ENCODE peak calls at places on chromosomes 13 and 19, in ten cellular contexts. J, V, X, L, G, W, A, R, D and K are unnamed samples.
A peak's percentile ranks its signal among the peaks of the same experiment; 100 is the strongest.

GRCh38 chr19:11138659-11139526 is 16.7 kb downstream of the SPC24 start:
- DNase-seq in X (peak; percentile 54), J (peak; percentile 88), D (peak; percentile 84), L (no peak), R (peak; percentile 57), A (peak; percentile 93), V (no peak), W (peak; percentile 83), G (peak; percentile 45), K (no peak)

GRCh38 chr19:42199440-42200115 is 17.9 kb downstream of the DEDD2 start:
- DNase-seq in L (no peak), A (no peak), V (peak; percentile 50), G (peak; percentile 44), J (peak; percentile 93), W (peak; percentile 26), D (peak; percentile 55), R (peak; percentile 80), X (no peak), K (no peak)

GRCh38 chr19:13913352-13913751 is 7.4 kb downstream of the CC2D1A start:
- DNase-seq in G (no peak), A (no peak), X (no peak), L (no peak), V (no peak), D (no peak), J (no peak), R (no peak), W (no peak), K (no peak)

GRCh38 chr19:17385878-17386611 is 8.0 kb downstream of the CCDC194 start:
- DNase-seq in R (no peak), D (peak; percentile 45), G (peak; percentile 77), V (peak; percentile 33), A (peak; percentile 66), X (no peak), J (peak; percentile 90), L (no peak), W (peak; percentile 67), K (no peak)

GRCh38 chr13:69903081-69903480 is 204.5 kb upstream of the ATXN8OS start:
- DNase-seq in V (no peak), D (no peak), X (no peak), A (no peak), W (no peak), G (no peak), R (no peak), L (no peak), J (no peak), K (no peak)

GRCh38 chr19:47646924-47647323 is 38.0 kb downstream of the BICRA start:
- DNase-seq in L (no peak), X (no peak), V (no peak), R (no peak), J (no peak), D (no peak), A (no peak), W (no peak), G (no peak), K (no peak)

GRCh38 chr13:52651880-52652169 is 811 bp upstream of the SUGT1 start:
- DNase-seq in R (no peak), L (no peak), J (no peak), D (no peak), G (no peak), V (no peak), X (no peak), W (no peak), A (no peak), K (no peak)

GRCh38 chr13:28494537-28494860 is 429 bp downstream of the FLT1 start:
- DNase-seq in W (no peak), A (peak; percentile 59), R (peak; percentile 19), G (no peak), V (no peak), J (peak; percentile 81), D (no peak), L (no peak), X (no peak), K (no peak)

GRCh38 chr19:6387372-6387771 is 5.6 kb downstream of the GTF2F1 start:
- DNase-seq in D (no peak), R (no peak), V (no peak), X (no peak), G (no peak), J (no peak), W (no peak), L (no peak), A (no peak), K (no peak)

GRCh38 chr19:19356500-19356899 is 35.9 kb downstream of the MAU2 start:
- DNase-seq in V (no peak), A (no peak), L (no peak), G (no peak), J (no peak), R (no peak), X (no peak), W (no peak), D (no peak), K (no peak)

GRCh38 chr13:43303040-43303729 is 279.8 kb downstream of the DNAJC15 start:
- DNase-seq in G (peak; percentile 33), J (no peak), X (no peak), R (peak; percentile 23), V (no peak), W (peak; percentile 63), L (peak; percentile 38), D (peak; percentile 34), A (peak; percentile 72), K (peak; percentile 54)

GRCh38 chr19:48842744-48843162 is 6.5 kb upstream of the HSD17B14 start:
- DNase-seq in V (peak; percentile 32), D (peak; percentile 44), G (peak; percentile 75), R (no peak), J (no peak), W (peak; percentile 60), L (no peak), A (peak; percentile 63), X (no peak), K (no peak)

GRCh38 chr13:30038884-30039283 is 188.5 kb upstream of the UBL3 start:
- DNase-seq in G (no peak), X (no peak), L (no peak), V (no peak), R (no peak), A (peak; percentile 84), D (no peak), J (no peak), W (no peak), K (no peak)

GRCh38 chr19:48873476-48874308 is 1.5 kb downstream of the PPP1R15A start:
- DNase-seq in V (no peak), W (no peak), L (no peak), R (no peak), G (no peak), J (no peak), A (peak; percentile 37), D (no peak), X (no peak), K (no peak)

GRCh38 chr19:42412223-42412622 is 15.0 kb downstream of the LIPE start:
- DNase-seq in L (no peak), W (no peak), R (no peak), X (no peak), A (no peak), V (no peak), D (no peak), G (peak; percentile 89), J (peak; percentile 37), K (no peak)

GRCh38 chr13:40874138-40874776 is 84.8 kb downstream of the SLC25A15 start:
- DNase-seq in J (no peak), R (peak; percentile 17), X (no peak), V (no peak), W (no peak), D (no peak), L (no peak), G (no peak), A (no peak), K (no peak)

GRCh38 chr13:101626925-101627555 is 174.6 kb downstream of the ITGBL1 start:
- DNase-seq in X (no peak), A (peak; percentile 46), D (no peak), L (no peak), W (no peak), V (no peak), G (peak; percentile 14), J (no peak), R (no peak), K (no peak)

GRCh38 chr13:31119526-31119925 is 42.2 kb downstream of the HSPH1 start:
- DNase-seq in W (no peak), G (no peak), R (no peak), A (no peak), X (no peak), J (no peak), L (no peak), D (no peak), V (no peak), K (no peak)

GRCh38 chr19:51467864-51468544 is 9.8 kb upstream of the SIGLEC8 start:
- DNase-seq in X (no peak), A (no peak), D (no peak), L (no peak), V (no peak), W (no peak), G (no peak), R (no peak), J (no peak), K (no peak)

GRCh38 chr13:62643007-62643483 is 1227.4 kb upstream of the PCDH20 start:
- DNase-seq in A (peak; percentile 4), D (no peak), R (peak; percentile 7), W (no peak), G (no peak), X (no peak), V (no peak), L (no peak), J (no peak), K (no peak)

GRCh38 chr13:61728468-61728867 is 312.8 kb upstream of the PCDH20 start:
- DNase-seq in R (no peak), G (no peak), A (no peak), W (peak; percentile 10), V (no peak), D (no peak), J (no peak), X (no peak), L (no peak), K (no peak)

GRCh38 chr13:19060311-19061002 is 121.2 kb downstream of the TUBA3C start:
- DNase-seq in D (no peak), R (no peak), G (no peak), V (no peak), L (no peak), J (peak; percentile 32), A (no peak), X (no peak), W (no peak), K (no peak)
- H3K9me3 ChIP-seq in D (no peaks in the 10 kb centered on the region), R (peaks cover 56% of the 10 kb centered on the region), G (peaks cover 96% of the 10 kb centered on the region), V (peaks cover 8% of the 10 kb centered on the region), L (peaks cover 95% of the 10 kb centered on the region), J (peaks cover 40% of the 10 kb centered on the region), A (no peaks in the 10 kb centered on the region), X (no peaks in the 10 kb centered on the region), W (no peaks in the 10 kb centered on the region), K (peaks cover 37% of the 10 kb centered on the region)

GRCh38 chr13:112057736-112058518 is 9.0 kb upstream of the SOX1 start:
- DNase-seq in R (no peak), X (no peak), L (no peak), G (no peak), V (no peak), W (no peak), D (no peak), A (no peak), J (no peak), K (no peak)
- H3K4me1 ChIP-seq in R (no peaks in the 10 kb centered on the region), X (no peaks in the 10 kb centered on the region), L (peaks cover 44% of the 10 kb centered on the region), G (no peaks in the 10 kb centered on the region), V (no peaks in the 10 kb centered on the region), W (peaks cover 30% of the 10 kb centered on the region), D (no peaks in the 10 kb centered on the region), A (no peaks in the 10 kb centered on the region), J (no peaks in the 10 kb centered on the region), K (peaks cover 12% of the 10 kb centered on the region)

GRCh38 chr13:110308377-110309158 is 1.5 kb downstream of the COL4A2 start:
- DNase-seq in J (peak; percentile 43), L (no peak), X (no peak), R (peak; percentile 67), V (no peak), D (no peak), A (peak; percentile 73), W (peak; percentile 63), G (peak; percentile 54), K (no peak)
- H3K4me3 ChIP-seq in J (peak overlapping the region; percentile 55), L (peak overlapping the region; percentile 74), X (peak overlapping the region; percentile 95), R (peak overlapping the region; percentile 66), V (no peak overlapping the region), D (peak overlapping the region; percentile 97), A (peak overlapping the region; percentile 89), W (peak overlapping the region; percentile 81), G (no peak overlapping the region), K (peak overlapping the region; percentile 89)

GRCh38 chr13:112169941-112170822 is 103.2 kb downstream of the SOX1 start:
- DNase-seq in D (no peak), W (no peak), V (no peak), J (no peak), G (no peak), A (no peak), R (no peak), X (no peak), L (no peak), K (no peak)
- H3K9me3 ChIP-seq in D (no peaks in the 10 kb centered on the region), W (no peaks in the 10 kb centered on the region), V (no peaks in the 10 kb centered on the region), J (peaks cover 10% of the 10 kb centered on the region), G (no peaks in the 10 kb centered on the region), A (no peaks in the 10 kb centered on the region), R (peaks cover 43% of the 10 kb centered on the region), X (peaks cover 8% of the 10 kb centered on the region), L (no peaks in the 10 kb centered on the region), K (no peaks in the 10 kb centered on the region)